ENCODE peak calls at places on chromosomes 3 and 15, in eight cellular contexts. P is IMR-90, A is left ventricle myocardium inferior, V is tibial artery, T is lower lobe of right lung, B is cardiac muscle cell, K is mammary epithelial cell, M is uterus. R is an unnamed sample.
A peak's percentile ranks its signal among the peaks of the same experiment; 100 is the strongest.

GRCh38 chr3:10867384-10867783 is 51.4 kb downstream of the SLC6A11 start:
- DNase-seq in T (no peak), V (no peak), K (peak; percentile 24), M (no peak), P (no peak), A (no peak), B (peak; percentile 28), R (no peak)

GRCh38 chr3:77412591-77412990 is 372.7 kb downstream of the ROBO2 start:
- DNase-seq in V (no peak), T (no peak), B (no peak), M (no peak), A (no peak), P (no peak), K (no peak), R (no peak)

GRCh38 chr15:100207053-100207452 is 134.7 kb downstream of the ADAMTS17 start:
- DNase-seq in T (no peak), B (no peak), K (no peak), M (no peak), V (no peak), P (no peak), A (no peak), R (no peak)

GRCh38 chr3:46692566-46692983 is 904 bp downstream of the ALS2CL start:
- DNase-seq in V (no peak), A (no peak), T (peak; percentile 92), B (no peak), M (no peak), K (peak; percentile 96), P (no peak), R (no peak)

GRCh38 chr3:134312873-134313838 is 61.1 kb downstream of the AMOTL2 start:
- DNase-seq in A (peak; percentile 82), K (no peak), T (peak; percentile 87), V (peak; percentile 77), M (peak; percentile 70), P (peak; percentile 76), B (peak; percentile 89), R (peak; percentile 72)

GRCh38 chr15:89876736-89877135 is 17.1 kb downstream of the AP3S2 start:
- DNase-seq in V (no peak), K (no peak), A (no peak), B (no peak), P (no peak), T (no peak), M (no peak), R (no peak)

GRCh38 chr3:11907667-11908660 is 61.3 kb upstream of the TAMM41 start:
- DNase-seq in M (no peak), V (no peak), P (peak; percentile 13), A (no peak), B (no peak), K (no peak), T (no peak), R (no peak)

GRCh38 chr15:76470691-76471090 is 134.1 kb downstream of the ISL2 start:
- DNase-seq in M (no peak), A (no peak), V (no peak), P (peak; percentile 67), K (peak; percentile 14), T (no peak), B (peak; percentile 34), R (peak; percentile 16)

GRCh38 chr3:25856902-25857518 is 67.1 kb downstream of the OXSM start:
- DNase-seq in B (peak; percentile 72), V (no peak), A (no peak), M (no peak), P (peak; percentile 67), T (no peak), K (peak; percentile 12), R (peak; percentile 59)

GRCh38 chr3:43287514-43287913 is 1.2 kb downstream of the SNRK start:
- DNase-seq in T (no peak), B (peak; percentile 9), M (no peak), A (no peak), K (no peak), V (no peak), P (peak; percentile 5), R (no peak)

GRCh38 chr15:40928975-40929729 is at the start of gene DLL4:
- DNase-seq in A (peak; percentile 67), B (peak; percentile 50), V (peak; percentile 55), P (peak; percentile 59), T (peak; percentile 86), M (peak; percentile 72), K (peak; percentile 62), R (peak; percentile 91)

GRCh38 chr3:78919021-78919755 is 848.6 kb downstream of the ROBO1 start:
- DNase-seq in A (no peak), K (peak; percentile 89), V (no peak), M (no peak), B (peak; percentile 82), T (no peak), P (peak; percentile 98), R (peak; percentile 95)

GRCh38 chr15:81002004-81002253 is 1.2 kb downstream of the TLNRD1 start:
- DNase-seq in P (no peak), A (no peak), B (no peak), K (no peak), M (no peak), V (no peak), T (no peak), R (no peak)

GRCh38 chr15:25705430-25706115 is 157.6 kb downstream of the ATP10A start:
- DNase-seq in B (no peak), M (no peak), K (no peak), A (no peak), P (peak; percentile 50), V (no peak), T (no peak), R (no peak)

GRCh38 chr3:38455639-38456430 is 2.1 kb downstream of the ACVR2B start:
- DNase-seq in P (peak; percentile 29), K (no peak), M (peak; percentile 59), V (no peak), T (peak; percentile 55), B (peak; percentile 42), A (no peak), R (peak; percentile 60)

GRCh38 chr3:71629289-71630252 is 46.0 kb upstream of the FOXP1 start:
- DNase-seq in B (peak; percentile 73), M (peak; percentile 31), A (no peak), K (no peak), T (peak; percentile 46), P (peak; percentile 64), V (peak; percentile 60), R (peak; percentile 15)

GRCh38 chr3:117892431-117892841 is 1142.2 kb downstream of the IGSF11 start:
- DNase-seq in V (no peak), M (no peak), B (no peak), A (no peak), T (no peak), K (no peak), P (peak; percentile 75), R (peak; percentile 27)

GRCh38 chr3:134486577-134487041 is 752 bp downstream of the CEP63 start:
- DNase-seq in B (peak; percentile 30), T (no peak), K (no peak), A (no peak), V (no peak), P (peak; percentile 58), M (no peak), R (peak; percentile 63)

GRCh38 chr15:55588818-55589122 is 625 bp upstream of the PYGO1 start:
- DNase-seq in M (peak; percentile 44), A (no peak), B (no peak), V (no peak), T (no peak), K (no peak), P (no peak), R (no peak)

GRCh38 chr3:157282261-157283191 is 122.6 kb upstream of the CCNL1 start:
- DNase-seq in P (peak; percentile 93), B (peak; percentile 95), A (no peak), V (peak; percentile 82), T (no peak), M (peak; percentile 34), K (peak; percentile 55), R (peak; percentile 83)

GRCh38 chr15:64622410-64623260 is 152.8 kb downstream of the RBPMS2 start:
- DNase-seq in B (no peak), A (no peak), V (no peak), T (no peak), K (no peak), P (no peak), M (no peak), R (no peak)

GRCh38 chr15:34588046-34588674 is 4.7 kb upstream of the GOLGA8B start:
- DNase-seq in V (peak; percentile 63), K (peak; percentile 78), B (peak; percentile 86), T (no peak), P (peak; percentile 80), A (no peak), M (peak; percentile 80), R (peak; percentile 80)

GRCh38 chr3:12758025-12758830 is 831 bp downstream of the TMEM40 start:
- DNase-seq in A (peak; percentile 34), V (peak; percentile 39), T (peak; percentile 58), M (peak; percentile 35), P (peak; percentile 67), B (peak; percentile 81), K (peak; percentile 46), R (peak; percentile 73)

GRCh38 chr3:138089091-138089490 is 26.3 kb downstream of the DZIP1L start:
- DNase-seq in V (no peak), P (peak; percentile 80), K (peak; percentile 91), T (no peak), A (no peak), M (no peak), B (peak; percentile 43), R (no peak)

GRCh38 chr15:68371160-68371559 is 60.8 kb downstream of the ITGA11 start:
- DNase-seq in K (no peak), A (no peak), M (peak; percentile 34), V (peak; percentile 13), P (no peak), B (no peak), T (no peak), R (no peak)
- H3K4me1 ChIP-seq in K (no peaks in the 10 kb centered on the region), A (peaks cover 52% of the 10 kb centered on the region), M (no peaks in the 10 kb centered on the region), V (peaks cover 42% of the 10 kb centered on the region), P (peaks cover 9% of the 10 kb centered on the region), B (no peaks in the 10 kb centered on the region), T (peaks cover 10% of the 10 kb centered on the region), R (peaks cover 20% of the 10 kb centered on the region)

GRCh38 chr3:4826237-4827100 is 152.8 kb upstream of the BHLHE40 start:
- DNase-seq in B (no peak), K (no peak), A (peak; percentile 85), P (no peak), M (peak; percentile 56), T (peak; percentile 72), V (peak; percentile 82), R (no peak)
- H3K4me1 ChIP-seq in B (peaks cover 22% of the 10 kb centered on the region), K (peaks cover 51% of the 10 kb centered on the region), A (peaks cover 49% of the 10 kb centered on the region), P (peaks cover 8% of the 10 kb centered on the region), M (peaks cover 4% of the 10 kb centered on the region), T (peaks cover 60% of the 10 kb centered on the region), V (peaks cover 61% of the 10 kb centered on the region), R (peaks cover 30% of the 10 kb centered on the region)

DNA sequence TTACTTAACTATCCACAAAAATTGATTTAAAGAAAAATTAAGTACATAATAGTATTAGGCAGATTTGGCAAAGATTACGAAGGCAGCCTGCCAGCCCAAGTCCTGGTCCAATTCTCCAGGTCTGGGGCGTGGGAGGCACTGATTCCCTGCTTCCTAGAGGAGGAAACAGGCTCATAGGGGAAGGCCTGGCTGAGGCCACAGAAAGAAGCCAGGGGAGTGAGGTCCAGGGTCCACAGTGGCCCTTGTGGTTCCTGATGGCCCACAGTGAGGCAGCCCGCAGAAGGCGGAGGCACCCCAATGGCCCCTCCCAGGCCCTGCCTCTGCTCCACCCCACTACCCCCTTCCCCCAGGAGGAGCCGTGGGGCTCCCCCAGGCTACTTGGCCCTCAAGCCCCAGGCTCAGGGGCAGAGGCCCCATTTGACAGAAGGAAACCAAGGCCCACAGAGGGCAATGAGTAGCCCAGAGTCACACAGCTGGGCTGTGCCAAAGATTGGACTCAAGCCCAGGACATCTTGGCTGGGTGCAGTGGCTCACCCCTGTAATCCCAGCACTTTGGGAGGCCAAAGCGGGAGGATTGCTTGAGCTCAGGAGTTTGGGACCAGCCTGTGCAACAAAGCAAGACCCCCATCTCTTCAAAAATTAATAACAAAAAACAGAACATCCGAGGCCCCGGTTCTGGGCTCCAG is 21.0 kb downstream of the H1-8 start:
- DNase-seq in V (no peak), K (no peak), T (no peak), A (no peak), P (no peak), M (peak; percentile 71), B (peak; percentile 35), R (no peak)
- H3K4me1 ChIP-seq in V (peaks cover 51% of the 10 kb centered on the region), K (peaks cover 6% of the 10 kb centered on the region), T (peaks cover 81% of the 10 kb centered on the region), A (peaks cover 93% of the 10 kb centered on the region), P (peaks cover 27% of the 10 kb centered on the region), M (peaks cover 7% of the 10 kb centered on the region), B (peaks cover 17% of the 10 kb centered on the region), R (peaks cover 38% of the 10 kb centered on the region)

GRCh38 chr3:16507540-16508241 is 5.8 kb downstream of the RFTN1 start:
- DNase-seq in P (no peak), M (no peak), B (no peak), T (no peak), A (no peak), V (no peak), K (no peak), R (no peak)
- H3K4me1 ChIP-seq in P (peaks cover 23% of the 10 kb centered on the region), M (peaks cover 5% of the 10 kb centered on the region), B (peaks cover 58% of the 10 kb centered on the region), T (peaks cover 63% of the 10 kb centered on the region), A (peaks cover 99% of the 10 kb centered on the region), V (peaks cover 23% of the 10 kb centered on the region), K (peaks cover 2% of the 10 kb centered on the region), R (peaks cover 15% of the 10 kb centered on the region)